ENCODE peak calls at places on chromosomes 7 and 10, in six cellular contexts. D is RWPE2, I is GM06990, F is GM13976, X is fibroblast of pulmonary artery, A is mammary epithelial cell. Z is an unnamed sample.

GRCh38 chr7:28055161-28055544 is 125.4 kb downstream of the JAZF1 start:
- DNase-seq in I (no peak), D (no peak), X (no peak), A (no peak), F (no peak), Z (no peak)

GRCh38 chr10:60434418-60435046 is 44.9 kb upstream of the ANK3 start:
- DNase-seq in I (no peak), F (peak), A (peak), X (peak), D (no peak), Z (peak)

GRCh38 chr10:104353325-104354048 is at the start of gene CFAP58:
- DNase-seq in X (peak), F (peak), I (peak), A (peak), D (peak), Z (peak)

GRCh38 chr10:13959443-13960359 is 371.0 kb downstream of the FRMD4A start:
- DNase-seq in A (no peak), X (no peak), F (no peak), I (no peak), D (no peak), Z (no peak)

GRCh38 chr10:86339226-86339865 is 27.2 kb downstream of the GRID1 start:
- DNase-seq in D (peak), A (no peak), X (no peak), I (no peak), F (no peak), Z (no peak)

GRCh38 chr7:82183633-82184032 is 259.9 kb downstream of the CACNA2D1 start:
- DNase-seq in F (no peak), X (peak), D (no peak), I (no peak), A (peak), Z (peak)

GRCh38 chr10:75568721-75569120 is 137.3 kb downstream of the LRMDA start:
- DNase-seq in I (no peak), F (no peak), D (no peak), X (no peak), A (peak), Z (no peak)

GRCh38 chr7:127759945-127760421 is 108.0 kb downstream of the SND1 start:
- DNase-seq in I (no peak), A (no peak), D (no peak), X (no peak), F (no peak), Z (no peak)

GRCh38 chr10:3616880-3617279 is 168.1 kb downstream of the KLF6 start:
- DNase-seq in I (no peak), D (no peak), X (no peak), F (no peak), A (no peak), Z (no peak)

DNA sequence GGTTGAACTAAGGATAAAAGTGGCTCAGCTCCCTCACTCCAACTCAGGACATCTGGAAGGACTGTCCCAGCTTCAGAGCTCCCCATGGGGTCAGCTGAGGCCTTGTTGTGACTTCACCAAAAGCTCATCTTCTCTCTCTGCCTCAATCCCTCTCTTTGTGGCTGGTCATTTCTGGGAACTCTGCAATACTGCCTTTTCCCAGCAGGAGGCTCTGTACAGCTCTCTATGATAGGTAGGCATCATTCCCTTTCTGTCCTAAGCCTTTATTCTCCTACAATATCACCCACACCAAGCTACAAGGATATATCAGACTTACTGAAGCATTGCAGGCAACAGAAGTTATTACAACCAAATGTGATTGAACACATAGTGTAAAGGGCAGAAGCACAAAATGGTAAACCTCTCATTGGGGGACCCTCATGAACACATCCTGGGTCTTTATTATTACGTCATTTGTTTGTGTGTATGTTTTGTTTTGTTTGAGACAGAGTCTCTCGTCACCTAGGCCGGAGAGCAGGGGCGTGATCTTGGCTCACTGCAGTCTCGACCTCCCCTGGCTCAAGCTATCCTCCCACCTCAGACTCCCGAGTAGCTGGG is 36.7 kb upstream of the PRPS1L1 start:
- DNase-seq in A (peak), D (no peak), F (no peak), I (no peak), X (peak), Z (peak)
- TF ChIP-seq CTCF in A (peak), D (peak), F (peak), I (peak), X (peak), Z (peak)

DNA sequence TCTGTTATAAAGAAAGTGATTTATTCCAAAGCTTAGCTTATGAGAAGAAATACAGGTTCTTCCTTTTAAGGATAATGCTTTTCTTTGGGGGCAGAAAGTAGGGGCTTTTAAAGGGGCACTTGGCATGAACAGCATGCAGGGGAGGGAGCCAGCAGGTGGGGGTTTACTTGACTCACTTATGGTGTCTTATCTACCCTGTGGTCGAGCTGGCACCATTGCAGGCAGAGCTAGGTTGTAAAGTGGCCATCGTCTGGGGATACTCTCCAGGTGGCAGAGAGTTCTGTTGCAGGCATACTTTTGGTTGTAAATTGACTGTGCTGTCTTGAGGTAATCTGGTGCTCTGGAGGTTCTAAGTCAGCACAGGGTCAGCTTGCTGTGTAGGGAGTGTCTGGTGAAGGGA is 26.3 kb upstream of the IFRD1 start:
- DNase-seq in A (no peak), X (no peak), D (no peak), I (no peak), F (no peak), Z (no peak)
- TF ChIP-seq CTCF in A (no peak), X (no peak), D (no peak), I (no peak), F (no peak), Z (no peak)

GRCh38 chr7:51369746-51370145 is 53.1 kb upstream of the COBL start:
- DNase-seq in F (no peak), A (peak), I (no peak), D (no peak), X (peak), Z (peak)
- TF ChIP-seq CTCF in F (peak), A (peak), I (peak), D (peak), X (peak), Z (peak)

GRCh38 chr10:119725550-119726290 is at the start of gene INPP5F:
- DNase-seq in D (peak), A (peak), I (peak), X (peak), F (peak), Z (peak)
- TF ChIP-seq CTCF in D (no peak), A (peak), I (peak), X (no peak), F (peak), Z (no peak)

GRCh38 chr10:63003816-63004453 is 129.2 kb upstream of the NRBF2 start:
- DNase-seq in I (no peak), A (no peak), D (no peak), F (no peak), X (peak), Z (peak)
- TF ChIP-seq CTCF in I (peak), A (peak), D (peak), F (no peak), X (peak), Z (peak)

GRCh38 chr7:17477182-17477581 is 178.7 kb downstream of the AHR start:
- DNase-seq in I (no peak), F (no peak), D (no peak), A (no peak), X (no peak), Z (no peak)

GRCh38 chr7:17472518-17472917 is 174.1 kb downstream of the AHR start:
- DNase-seq in A (no peak), I (no peak), F (no peak), X (no peak), D (no peak), Z (no peak)

GRCh38 chr7:17472939-17473338 is 174.5 kb downstream of the AHR start:
- DNase-seq in F (no peak), D (no peak), X (no peak), I (no peak), A (no peak), Z (no peak)

DNA sequence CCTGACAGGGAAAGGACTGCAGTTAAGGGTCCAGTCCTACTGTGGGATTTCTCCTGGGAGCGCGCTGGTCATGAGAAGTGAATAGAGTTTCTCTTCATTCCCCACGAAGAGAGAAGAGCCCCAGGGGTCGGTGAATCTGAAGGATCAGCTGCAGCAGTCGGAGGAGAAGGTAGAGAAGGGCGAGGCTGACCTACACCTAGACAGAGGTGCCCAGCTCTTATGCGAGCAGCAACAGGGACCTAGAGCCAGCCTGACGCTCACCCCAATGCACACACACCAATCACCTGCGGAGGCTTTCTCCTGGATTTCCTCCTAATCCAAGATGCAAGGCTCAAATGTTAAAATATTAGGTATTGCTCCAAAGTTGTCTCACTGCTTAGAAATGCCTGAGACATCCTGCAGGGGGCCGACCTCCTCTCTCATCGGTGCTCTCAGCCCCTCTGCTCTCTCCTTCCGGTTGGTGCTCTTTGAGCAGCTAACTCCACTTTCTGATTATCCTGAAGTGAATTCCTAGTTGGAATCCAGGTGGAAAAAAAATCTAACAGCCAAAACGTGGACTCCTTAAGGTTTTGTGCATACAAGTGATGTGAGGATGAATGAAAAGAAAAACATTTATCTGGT is 176.4 kb downstream of the AHR start:
- DNase-seq in D (no peak), I (no peak), X (no peak), F (no peak), A (no peak), Z (no peak)
- TF ChIP-seq CTCF in D (no peak), I (peak), X (peak), F (no peak), A (no peak), Z (peak)

DNA sequence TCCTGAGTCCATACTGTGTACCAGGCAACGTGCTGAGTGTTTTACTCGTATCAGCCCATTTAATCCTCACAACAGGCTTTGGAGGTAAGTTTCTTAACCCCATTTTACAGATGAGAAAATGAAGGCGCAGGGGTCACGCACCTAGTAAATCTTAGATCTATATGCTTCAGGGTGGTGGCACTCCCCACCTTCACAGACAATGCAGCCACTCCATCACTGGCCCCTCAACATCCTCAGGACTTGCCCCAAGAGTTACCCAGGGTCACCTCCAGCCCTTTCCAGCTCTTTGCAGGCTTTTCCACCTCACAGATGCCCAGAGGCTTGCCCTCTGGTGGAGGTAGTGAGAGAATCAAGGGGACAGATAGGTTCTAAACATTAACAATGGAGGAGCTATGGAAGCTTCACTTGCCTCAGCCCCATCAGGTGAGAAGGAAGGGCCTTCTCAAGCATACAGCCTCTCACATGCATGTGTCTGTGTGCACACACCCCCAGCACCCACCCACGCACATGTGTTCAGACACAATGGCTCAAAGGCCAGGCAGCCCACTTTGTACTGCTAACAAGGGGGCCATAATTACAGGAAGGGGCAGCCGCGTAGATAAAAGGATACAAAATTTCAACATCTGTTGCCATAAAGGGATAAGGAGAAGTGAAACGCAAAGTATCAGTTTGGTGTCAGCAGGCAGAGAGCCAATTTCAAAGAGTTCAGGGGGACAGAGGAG is 29.1 kb downstream of the DPCD start:
- DNase-seq in D (no peak), F (peak), I (peak), X (no peak), A (no peak), Z (no peak)
- TF ChIP-seq CTCF in D (no peak), F (no peak), I (no peak), X (peak), A (no peak), Z (peak)

DNA sequence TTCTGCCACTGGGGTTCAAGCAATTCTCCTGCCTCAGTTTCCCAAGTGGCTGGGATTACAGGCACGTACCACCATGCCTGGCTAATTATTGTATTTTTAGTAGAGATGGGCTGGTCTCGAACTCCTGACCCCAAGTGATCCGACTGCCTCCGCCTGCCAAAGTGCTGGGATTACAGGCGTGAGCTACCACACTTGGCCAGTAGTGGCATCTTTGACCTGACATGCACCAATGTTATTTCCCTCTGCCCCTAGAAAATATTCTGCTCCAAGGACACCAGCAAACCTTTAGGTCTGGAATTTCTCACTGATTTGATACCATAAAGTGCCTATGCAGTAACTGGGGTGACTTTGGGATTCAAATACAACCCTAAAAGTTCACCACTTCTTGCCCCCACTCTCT is 179.4 kb downstream of the ARID5B start:
- DNase-seq in A (no peak), I (no peak), X (no peak), D (no peak), F (no peak), Z (no peak)
- TF ChIP-seq CTCF in A (no peak), I (no peak), X (no peak), D (no peak), F (no peak), Z (no peak)

GRCh38 chr10:112811741-112812551 is 138.1 kb upstream of the TCF7L2 start:
- DNase-seq in D (no peak), I (no peak), F (no peak), A (peak), X (peak), Z (peak)
- TF ChIP-seq CTCF in D (no peak), I (no peak), F (no peak), A (no peak), X (no peak), Z (no peak)

GRCh38 chr10:74544106-74544505 is 282.3 kb upstream of the KAT6B start:
- DNase-seq in A (peak), I (no peak), X (peak), F (no peak), D (no peak), Z (peak)
- TF ChIP-seq CTCF in A (no peak), I (no peak), X (no peak), F (no peak), D (no peak), Z (no peak)

Z was measured in choroid plexus epithelial cell.